ENCODE peak calls at places on chromosome 6, in ten cellular contexts. O is foreskin keratinocyte, T is colonic mucosa, P is B cell, V is tibial artery, I is uterus, F is nephron progenitor cell, H is spleen, C is left ventricle myocardium inferior, X is neural crest cell. U is an unnamed sample.
A peak's percentile ranks its signal among the peaks of the same experiment; 100 is the strongest.

GRCh38 chr6:34059136-34059731 is 86.7 kb downstream of the GRM4 start:
- DNase-seq in O (no peak), T (no peak), P (no peak), V (no peak), I (peak; percentile 25), F (no peak), H (no peak), C (no peak), X (no peak), U (no peak)

GRCh38 chr6:31811645-31812044 is 3.4 kb downstream of the HSPA1L start:
- DNase-seq in O (no peak), T (no peak), P (no peak), V (peak; percentile 55), I (no peak), F (no peak), H (no peak), C (no peak), X (no peak), U (no peak)

GRCh38 chr6:116975600-116975999 is 98.6 kb downstream of the RFX6 start:
- DNase-seq in O (peak; percentile 34), T (no peak), P (no peak), V (no peak), I (no peak), F (no peak), H (no peak), C (no peak), X (no peak), U (no peak)

GRCh38 chr6:167706313-167707109 is 120.2 kb upstream of the AFDN start:
- DNase-seq in O (no peak), T (no peak), P (no peak), V (no peak), I (no peak), F (no peak), H (peak; percentile 72), C (no peak), X (no peak), U (no peak)

GRCh38 chr6:3013486-3013885 is 13.8 kb downstream of the NQO2 start:
- DNase-seq in O (peak; percentile 73), T (no peak), P (no peak), V (no peak), I (no peak), F (no peak), H (peak; percentile 91), C (peak; percentile 36), X (no peak), U (no peak)

GRCh38 chr6:139545474-139546116 is 171.1 kb upstream of the CITED2 start:
- DNase-seq in O (no peak), T (no peak), P (no peak), V (no peak), I (no peak), F (no peak), H (no peak), C (no peak), X (no peak), U (no peak)

GRCh38 chr6:168265394-168265793 is 54.2 kb downstream of the DACT2 start:
- DNase-seq in O (no peak), T (no peak), P (no peak), V (peak; percentile 19), I (no peak), F (no peak), H (no peak), C (no peak), X (no peak), U (no peak)

GRCh38 chr6:150666071-150666470 is 66.4 kb downstream of the PLEKHG1 start:
- DNase-seq in O (no peak), T (no peak), P (no peak), V (peak; percentile 72), I (no peak), F (no peak), H (no peak), C (no peak), X (no peak), U (no peak)

GRCh38 chr6:134521116-134521501 is 203.2 kb upstream of the SGK1 start:
- DNase-seq in O (no peak), T (no peak), P (no peak), V (no peak), I (no peak), F (no peak), H (no peak), C (no peak), X (no peak), U (no peak)

GRCh38 chr6:132673376-132674094 is 14.6 kb upstream of the TAAR1 start:
- DNase-seq in O (no peak), T (no peak), P (no peak), V (no peak), I (no peak), F (no peak), H (no peak), C (no peak), X (no peak), U (no peak)

DNA sequence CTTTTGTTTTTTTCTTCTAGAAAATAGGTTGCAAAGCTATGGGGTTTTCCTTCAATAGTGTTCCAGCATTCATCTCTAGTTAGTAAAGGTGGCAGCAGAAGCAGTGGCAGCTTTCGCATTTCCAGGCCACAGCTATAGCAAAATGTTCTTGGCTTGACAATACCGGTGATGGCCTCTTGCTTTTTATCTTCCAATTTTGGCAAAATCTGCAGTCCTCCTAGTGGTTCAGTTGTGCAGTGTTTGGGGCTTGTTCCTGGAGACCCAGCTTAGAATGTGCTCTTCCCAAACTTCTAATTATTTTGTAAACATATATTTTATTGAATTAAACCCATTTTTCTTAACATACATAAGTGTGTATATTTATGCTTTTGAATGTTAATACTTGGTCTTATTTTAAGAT is 370.6 kb upstream of the MAN1A1 start:
- DNase-seq in O (no peak), T (no peak), P (no peak), V (no peak), I (no peak), F (no peak), H (no peak), C (no peak), X (no peak), U (no peak)
- TF ChIP-seq CTCF in O (peak; percentile 45), T (no peak), P (no peak), V (no peak), I (no peak), F (no peak), H (no peak), C (no peak), X (peak; percentile 42), U (peak; percentile 48)

DNA sequence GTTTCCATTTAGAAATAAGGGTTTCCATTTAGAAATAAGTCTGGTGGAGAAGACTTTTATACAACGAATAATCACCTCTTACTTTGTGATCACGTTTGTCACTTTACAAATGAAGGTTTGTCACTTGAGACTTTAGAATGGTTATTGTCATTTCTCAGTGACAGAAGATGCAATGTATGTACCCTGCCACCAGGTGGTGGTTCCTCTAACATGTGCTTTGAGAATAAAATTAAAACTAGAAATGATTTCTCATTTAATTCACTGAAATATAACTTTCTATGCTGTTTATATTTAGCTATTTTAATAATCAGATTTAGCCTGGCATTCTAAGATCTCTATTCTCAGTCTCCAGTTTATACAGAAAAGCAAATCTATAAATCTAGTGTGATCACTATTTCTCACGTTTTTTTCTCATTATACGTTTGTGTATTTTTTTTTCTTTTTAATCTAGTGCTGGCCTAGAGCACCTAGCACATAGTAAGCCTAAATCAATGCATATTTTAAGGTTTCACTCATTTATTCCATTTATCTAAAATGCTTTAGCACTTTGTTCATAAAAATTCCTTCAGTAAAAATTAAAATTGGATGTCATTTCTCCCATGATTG is 57.4 kb upstream of the TFAP2D start:
- DNase-seq in O (peak; percentile 1), T (no peak), P (no peak), V (no peak), I (no peak), F (no peak), H (no peak), C (no peak), X (no peak), U (no peak)
- TF ChIP-seq CTCF in O (peak; percentile 66), T (peak; percentile 47), P (peak; percentile 62), V (peak; percentile 28), I (no peak), F (peak; percentile 72), H (no peak), C (peak; percentile 59), X (peak; percentile 77), U (peak; percentile 90)

DNA sequence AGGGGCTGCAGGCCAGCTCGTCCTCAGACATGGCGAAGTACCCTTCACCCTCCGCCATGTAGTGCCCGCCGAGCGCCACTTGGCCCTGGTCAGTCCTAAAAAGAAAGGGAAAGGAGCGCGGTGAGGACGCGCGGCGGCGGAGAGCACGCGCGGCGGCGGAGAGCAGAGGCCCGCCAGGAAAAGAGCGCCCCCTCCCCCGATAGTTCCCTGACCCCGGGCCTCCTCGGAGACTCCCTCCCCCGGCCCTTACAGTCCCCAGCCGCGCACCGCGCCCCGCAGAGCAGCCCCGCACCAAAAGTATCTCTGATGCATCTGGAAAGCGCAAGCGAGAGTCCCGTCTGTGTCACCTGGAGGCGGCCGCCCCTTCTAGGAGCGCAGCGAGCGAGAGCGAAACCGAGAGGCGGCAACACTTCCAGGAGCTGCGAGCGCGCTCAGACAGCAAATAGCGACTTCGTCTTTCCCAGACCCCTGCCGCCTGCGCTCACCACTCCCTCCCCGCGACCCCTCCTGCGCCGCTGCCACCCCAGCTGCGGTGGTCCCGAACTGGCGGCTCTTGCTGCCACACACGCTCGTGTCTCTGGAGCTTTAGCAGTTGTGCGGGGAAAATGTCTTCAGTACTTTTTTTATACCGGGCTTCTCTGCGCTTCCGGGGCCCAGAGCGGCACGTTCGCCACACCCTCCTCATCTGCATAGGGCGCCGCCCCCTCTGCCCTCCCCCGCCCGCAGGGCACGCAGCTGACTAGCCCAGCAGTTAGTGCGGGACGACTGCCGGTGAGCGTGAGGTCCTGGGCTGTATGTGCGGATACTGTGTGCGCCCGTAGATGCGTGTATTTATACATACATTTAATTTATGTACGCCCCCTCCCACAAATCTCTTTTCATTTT is at the start of gene TENT5A:
- DNase-seq in O (peak; percentile 87), T (peak; percentile 96), P (peak; percentile 84), V (peak; percentile 98), I (peak; percentile 93), F (peak; percentile 86), H (peak; percentile 97), C (peak; percentile 95), X (peak; percentile 82), U (peak; percentile 93)
- TF ChIP-seq CTCF in O (peak; percentile 16), T (no peak), P (peak; percentile 33), V (no peak), I (peak; percentile 14), F (no peak), H (no peak), C (peak; percentile 31), X (peak; percentile 47), U (no peak)

GRCh38 chr6:159169193-159169555 is at the start of gene FNDC1:
- DNase-seq in O (no peak), T (peak; percentile 37), P (peak; percentile 88), V (no peak), I (peak; percentile 23), F (peak; percentile 87), H (no peak), C (peak; percentile 38), X (peak; percentile 65), U (peak; percentile 82)

GRCh38 chr6:159169557-159170332 is 545 bp downstream of the FNDC1 start:
- DNase-seq in O (peak; percentile 22), T (peak; percentile 21), P (peak; percentile 38), V (no peak), I (peak; percentile 23), F (peak; percentile 63), H (no peak), C (peak; percentile 22), X (peak; percentile 20), U (peak; percentile 72)

GRCh38 chr6:159170999-159171712 is 2.0 kb downstream of the FNDC1 start:
- DNase-seq in O (no peak), T (no peak), P (no peak), V (no peak), I (peak; percentile 29), F (no peak), H (no peak), C (peak; percentile 33), X (no peak), U (no peak)

GRCh38 chr6:159170333-159170672 is 1.1 kb downstream of the FNDC1 start:
- DNase-seq in O (no peak), T (no peak), P (no peak), V (no peak), I (no peak), F (no peak), H (no peak), C (no peak), X (no peak), U (no peak)

GRCh38 chr6:159168536-159169192 is 536 bp upstream of the FNDC1 start:
- DNase-seq in O (no peak), T (peak; percentile 19), P (peak; percentile 47), V (no peak), I (peak; percentile 46), F (peak; percentile 73), H (no peak), C (peak; percentile 47), X (peak; percentile 61), U (peak; percentile 84)
- TF ChIP-seq CTCF in O (no peak), T (no peak), P (no peak), V (peak; percentile 18), I (peak; percentile 26), F (peak; percentile 27), H (no peak), C (peak; percentile 40), X (peak; percentile 38), U (peak; percentile 8)

U was measured in glutamatergic neuron.